ENCODE peak calls at places on chromosomes 7 and 10, in seven cellular contexts. U is tibial nerve, A is right lobe of liver, V is A549, N is IMR-90, Q is transverse colon, O is body of pancreas. Z is an unnamed sample.

GRCh38 chr7:12089951-12090756 is 120.9 kb upstream of the TMEM106B start:
- DNase-seq in U (no peak), A (no peak), V (no peak), N (no peak), Q (no peak), O (no peak), Z (no peak)

GRCh38 chr7:155405399-155406318 is 52.3 kb upstream of the EN2 start:
- DNase-seq in U (no peak), A (peak; percentile 58), V (no peak), N (no peak), Q (no peak), O (peak; percentile 28), Z (no peak)

GRCh38 chr7:157008206-157009169 is 2.0 kb downstream of the MNX1 start:
- DNase-seq in U (no peak), A (no peak), V (no peak), N (no peak), Q (no peak), O (no peak), Z (no peak)

GRCh38 chr10:57222603-57223002 is 861.5 kb upstream of the ZWINT start:
- DNase-seq in U (no peak), A (no peak), V (no peak), N (no peak), Q (no peak), O (no peak), Z (no peak)

GRCh38 chr10:89165923-89166322 is 41.2 kb downstream of the CH25H start:
- DNase-seq in U (no peak), A (no peak), V (no peak), N (peak; percentile 83), Q (no peak), O (no peak), Z (no peak)

GRCh38 chr10:71398991-71399375 is 2.3 kb downstream of the CDH23 start:
- DNase-seq in U (no peak), A (no peak), V (no peak), N (no peak), Q (no peak), O (no peak), Z (no peak)

GRCh38 chr7:288671-289101 is 1.3 kb upstream of the FOXL3 start:
- DNase-seq in U (no peak), A (peak; percentile 37), V (no peak), N (no peak), Q (no peak), O (no peak), Z (no peak)

GRCh38 chr7:137789215-137789899 is 57.4 kb downstream of the DGKI start:
- DNase-seq in U (no peak), A (no peak), V (no peak), N (no peak), Q (no peak), O (no peak), Z (no peak)

GRCh38 chr7:21616796-21617436 is 74.1 kb downstream of the DNAH11 start:
- DNase-seq in U (no peak), A (no peak), V (peak; percentile 72), N (peak; percentile 37), Q (no peak), O (no peak), Z (no peak)

GRCh38 chr7:106285801-106286492 is 1.2 kb upstream of the NAMPT start:
- DNase-seq in U (no peak), A (no peak), V (no peak), N (peak; percentile 73), Q (no peak), O (no peak), Z (no peak)

GRCh38 chr7:75957021-75957736 is 37.2 kb downstream of the TMEM120A start:
- DNase-seq in U (no peak), A (peak; percentile 54), V (peak; percentile 79), N (no peak), Q (peak; percentile 83), O (peak; percentile 66), Z (no peak)

GRCh38 chr10:22002531-22003110 is 909 bp downstream of the DNAJC1 start:
- DNase-seq in U (no peak), A (no peak), V (peak; percentile 13), N (peak; percentile 63), Q (no peak), O (no peak), Z (no peak)

GRCh38 chr7:56105508-56105907 is 768 bp downstream of the CHCHD2 start:
- DNase-seq in U (no peak), A (peak; percentile 19), V (peak; percentile 56), N (peak; percentile 94), Q (peak; percentile 29), O (peak; percentile 58), Z (no peak)

GRCh38 chr10:87842220-87842641 is 21.1 kb downstream of the KLLN start:
- DNase-seq in U (no peak), A (no peak), V (peak; percentile 96), N (peak; percentile 48), Q (peak; percentile 72), O (no peak), Z (no peak)

GRCh38 chr10:6187278-6187677 is 15.5 kb upstream of the PFKFB3 start:
- DNase-seq in U (no peak), A (no peak), V (no peak), N (no peak), Q (no peak), O (no peak), Z (no peak)

GRCh38 chr10:124225468-124226270 is 132.3 kb upstream of the CHST15 start:
- DNase-seq in U (no peak), A (no peak), V (no peak), N (no peak), Q (no peak), O (no peak), Z (no peak)

GRCh38 chr10:323651-324293 is 188.5 kb downstream of the ZMYND11 start:
- DNase-seq in U (peak; percentile 46), A (no peak), V (peak; percentile 81), N (peak; percentile 97), Q (peak; percentile 52), O (peak; percentile 45), Z (peak; percentile 51)

GRCh38 chr10:6843477-6843876 is 263.4 kb upstream of the PRKCQ start:
- DNase-seq in U (no peak), A (no peak), V (peak; percentile 19), N (no peak), Q (no peak), O (no peak), Z (no peak)

GRCh38 chr10:75408911-75409885 is 7.6 kb upstream of the ZNF503 start:
- DNase-seq in U (no peak), A (peak; percentile 83), V (peak; percentile 62), N (no peak), Q (peak; percentile 79), O (peak; percentile 89), Z (peak; percentile 79)

GRCh38 chr7:106420741-106421140 is 136.0 kb upstream of the NAMPT start:
- DNase-seq in U (no peak), A (no peak), V (no peak), N (no peak), Q (no peak), O (no peak), Z (no peak)

GRCh38 chr10:133353202-133353959 is 4.4 kb downstream of the FUOM start:
- DNase-seq in U (no peak), A (peak; percentile 87), V (no peak), N (no peak), Q (no peak), O (peak; percentile 62), Z (peak; percentile 50)
- TF ChIP-seq POLR2A in U (no peak), A (peak; percentile 27), V (no peak), N (no peak), Q (no peak), O (no peak), Z (no peak)

GRCh38 chr7:128937271-128937646 is 468 bp upstream of the IRF5 start:
- DNase-seq in U (no peak), A (no peak), V (no peak), N (no peak), Q (no peak), O (no peak), Z (no peak)
- H3K4me3 ChIP-seq in U (no peak overlapping the region), A (peak overlapping the region; percentile 62), V (peak overlapping the region; percentile 80), N (no peak overlapping the region), Q (no peak overlapping the region), O (peak overlapping the region; percentile 80), Z (peak overlapping the region; percentile 49)

GRCh38 chr10:80473692-80474596 is 19.8 kb downstream of the TSPAN14 start:
- DNase-seq in U (no peak), A (no peak), V (no peak), N (peak; percentile 34), Q (no peak), O (no peak), Z (no peak)

GRCh38 chr10:80471715-80472233 is 17.7 kb downstream of the TSPAN14 start:
- DNase-seq in U (no peak), A (no peak), V (no peak), N (no peak), Q (no peak), O (no peak), Z (no peak)

GRCh38 chr10:80472234-80473095 is 18.4 kb downstream of the TSPAN14 start:
- DNase-seq in U (no peak), A (no peak), V (peak; percentile 52), N (peak; percentile 85), Q (no peak), O (no peak), Z (no peak)

GRCh38 chr10:80474597-80474910 is 20.4 kb downstream of the TSPAN14 start:
- DNase-seq in U (no peak), A (no peak), V (no peak), N (no peak), Q (no peak), O (no peak), Z (no peak)

DNA sequence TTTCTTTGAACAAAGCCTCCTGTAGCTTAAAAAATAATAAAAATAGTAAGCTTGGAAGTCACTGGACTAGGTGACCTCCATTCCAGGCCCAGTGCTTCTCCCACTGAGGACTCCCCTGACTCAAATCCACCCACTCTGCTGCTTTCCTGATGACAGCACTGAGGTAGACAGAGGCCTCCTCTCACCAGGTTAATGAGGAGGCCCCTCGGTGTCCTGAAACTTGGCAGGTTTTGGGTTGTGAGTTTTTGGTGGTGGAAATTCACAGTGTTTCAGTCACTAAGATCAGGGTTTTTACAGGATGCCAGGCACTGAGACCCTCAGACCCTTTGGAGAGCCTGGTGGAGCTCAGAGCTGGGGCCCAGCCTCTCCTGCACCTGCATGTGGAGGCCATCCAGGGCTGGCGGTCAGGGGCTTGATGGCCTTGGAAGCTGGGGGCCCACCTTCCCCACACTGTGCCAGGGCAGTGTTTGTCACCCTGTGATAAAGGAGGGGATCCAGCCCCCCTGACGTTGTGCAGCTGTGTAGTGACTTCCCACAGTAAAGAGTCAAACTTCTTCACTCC is 19.1 kb downstream of the TSPAN14 start:
- DNase-seq in U (no peak), A (no peak), V (no peak), N (no peak), Q (no peak), O (no peak), Z (no peak)
- H3K27ac ChIP-seq in U (peak overlapping the region; percentile 99), A (peak overlapping the region; percentile 9), V (peak overlapping the region; percentile 68), N (peak overlapping the region; percentile 48), Q (no peak overlapping the region), O (no peak overlapping the region), Z (no peak overlapping the region)

DNA sequence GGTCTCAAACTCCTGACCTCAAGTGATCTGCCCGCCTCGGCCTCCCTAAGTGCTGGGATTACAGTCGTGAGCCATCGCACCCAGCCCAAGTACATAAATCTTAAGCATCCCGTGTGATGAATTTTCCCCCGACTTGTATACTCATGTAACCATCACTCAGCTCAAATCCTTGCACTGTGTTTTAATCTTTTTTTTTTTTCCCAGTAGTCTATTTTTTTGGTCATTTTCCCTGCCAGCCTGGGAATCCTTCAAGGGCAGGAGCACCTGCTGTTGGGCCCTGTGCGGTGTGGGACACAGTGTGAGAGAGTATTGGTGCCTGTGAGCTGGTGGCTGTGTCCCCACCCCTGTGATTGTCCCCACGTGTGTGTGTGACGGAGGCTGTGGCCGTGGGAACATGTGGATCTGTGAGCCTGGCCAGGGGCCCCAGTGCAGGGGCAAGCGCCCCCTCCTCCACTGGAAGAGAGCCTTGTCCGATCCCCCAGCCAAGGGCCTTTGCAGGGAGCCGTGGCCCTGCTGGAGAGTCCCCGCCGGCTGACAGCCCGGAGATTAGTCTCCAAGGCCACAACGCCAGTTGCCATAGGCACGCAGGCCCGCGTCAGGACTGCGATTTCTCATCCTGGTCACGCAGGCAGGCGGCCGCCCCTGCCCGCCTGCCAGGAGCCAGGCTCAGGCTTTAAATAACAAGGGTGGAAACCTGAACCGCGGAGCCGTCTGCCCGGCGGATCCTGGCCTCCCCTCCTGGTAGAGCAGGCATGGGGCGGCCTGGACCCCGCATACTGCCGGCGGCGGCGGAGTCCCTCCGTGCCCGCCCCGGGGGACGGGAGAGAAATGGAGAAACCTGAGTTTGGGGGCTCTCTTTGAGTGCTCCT is 26.5 kb downstream of the GTF2IRD1 start:
- DNase-seq in U (peak; percentile 50), A (peak; percentile 78), V (no peak), N (peak; percentile 93), Q (peak; percentile 79), O (peak; percentile 95), Z (peak; percentile 93)
- TF ChIP-seq POLR2A in U (peak; percentile 51), A (peak; percentile 41), V (no peak), N (peak; percentile 86), Q (peak; percentile 44), O (peak; percentile 83), Z (peak; percentile 14)